ENCODE peak calls at places on chromosomes 12 and 14, in four cellular contexts. U is activated CD4-positive, alpha-beta T cell treated with anti-CD3 and anti-CD28 coated beads, Interleukin-2, amount 50 U/mL, for 24 hours; S is stimulated activated CD8-positive, alpha-beta memory T cell treated with anti-CD3 and anti-CD28 coated beads, Interleukin-12 subunit alpha, Interleukin-12 subunit beta, amount 100 ng/mL, for 4 hours; O is dermis microvascular lymphatic vessel endothelial cell. H is an unnamed sample.

GRCh38 chr12:72872986-72873385 is 600.8 kb downstream of the TRHDE start:
- DNase-seq in S (no peak), O (no peak), U (no peak), H (no peak)

GRCh38 chr14:22489247-22489551 is 99.8 kb downstream of the DAD1 start:
- DNase-seq in U (no peak), S (no peak), O (no peak), H (no peak)

GRCh38 chr12:24075650-24076049 is 126.2 kb upstream of the SOX5 start:
- DNase-seq in S (no peak), O (no peak), U (no peak), H (no peak)

GRCh38 chr14:68824517-68825347 is 31.9 kb upstream of the ZFP36L1 start:
- DNase-seq in O (peak; percentile 74), S (no peak), U (no peak), H (no peak)

GRCh38 chr14:55438066-55438683 is 2.2 kb downstream of the TBPL2 start:
- DNase-seq in S (no peak), O (peak; percentile 80), U (no peak), H (no peak)

GRCh38 chr12:113702796-113703195 is 231.1 kb upstream of the LHX5 start:
- DNase-seq in U (no peak), O (no peak), S (no peak), H (no peak)

GRCh38 chr14:74941676-74942097 is 13.7 kb downstream of the PGF start:
- DNase-seq in S (peak; percentile 41), U (peak; percentile 56), O (peak; percentile 60), H (peak; percentile 60)

GRCh38 chr14:55115861-55116245 is 13.2 kb upstream of the LGALS3 start:
- DNase-seq in S (no peak), O (no peak), U (no peak), H (no peak)

GRCh38 chr14:100586153-100586519 is 1.1 kb downstream of the BEGAIN start:
- DNase-seq in O (no peak), U (no peak), S (no peak), H (no peak)

GRCh38 chr14:73760598-73761586 is 46.7 kb upstream of the PNMA1 start:
- DNase-seq in U (no peak), S (no peak), O (no peak), H (no peak)

GRCh38 chr12:2834581-2835491 is at the start of gene NRIP2:
- DNase-seq in S (no peak), U (no peak), O (peak; percentile 44), H (no peak)

GRCh38 chr12:106070611-106071010 is 68.1 kb downstream of the NUAK1 start:
- DNase-seq in U (no peak), O (no peak), S (no peak), H (no peak)

GRCh38 chr12:51070004-51070403 is 13.4 kb downstream of the CSRNP2 start:
- DNase-seq in O (no peak), U (no peak), S (no peak), H (no peak)

GRCh38 chr12:100995771-100996170 is 201.2 kb downstream of the ANO4 start:
- DNase-seq in U (no peak), S (no peak), O (no peak), H (no peak)

GRCh38 chr14:21735639-21736307 is 62.2 kb upstream of the OR4E1 start:
- DNase-seq in S (no peak), U (no peak), O (no peak), H (peak; percentile 11)

GRCh38 chr12:67698711-67699603 is 50.4 kb downstream of the DYRK2 start:
- DNase-seq in S (peak; percentile 19), U (peak; percentile 61), O (no peak), H (peak; percentile 45)

GRCh38 chr14:92659765-92660561 is 88.5 kb downstream of the LGMN start:
- DNase-seq in U (no peak), S (no peak), O (no peak), H (no peak)